ENCODE peak calls at places on chromosomes 6 and 20, in five cellular contexts. A is stomach, Z is upper lobe of left lung, G is endothelial cell of umbilical vein, W is vagina. P is an unnamed sample.
A peak's percentile ranks its signal among the peaks of the same experiment; 100 is the strongest.

GRCh38 chr6:90083891-90084290 is 189.6 kb downstream of the GJA10 start:
- DNase-seq in Z (no peak), A (no peak), W (no peak), G (no peak), P (no peak)

GRCh38 chr6:168163096-168163731 is 84.2 kb upstream of the FRMD1 start:
- DNase-seq in G (no peak), W (peak; percentile 69), A (peak; percentile 69), Z (no peak), P (no peak)

GRCh38 chr6:129954749-129955431 is 63.5 kb upstream of the L3MBTL3 start:
- DNase-seq in A (no peak), G (no peak), W (no peak), Z (no peak), P (no peak)

GRCh38 chr6:2658788-2659187 is 91.9 kb downstream of the MYLK4 start:
- DNase-seq in A (no peak), Z (no peak), W (no peak), G (no peak), P (no peak)

GRCh38 chr6:37275350-37275749 is 17.4 kb upstream of the TMEM217 start:
- DNase-seq in A (no peak), W (no peak), G (no peak), Z (no peak), P (no peak)

GRCh38 chr6:144334150-144334708 is 49.1 kb downstream of the UTRN start:
- DNase-seq in G (no peak), A (no peak), W (no peak), Z (peak; percentile 74), P (no peak)

GRCh38 chr6:27977387-27977786 is 20.3 kb downstream of the OR2B6 start:
- DNase-seq in G (no peak), Z (no peak), A (no peak), W (no peak), P (no peak)

GRCh38 chr6:125121894-125122293 is 31.7 kb upstream of the TPD52L1 start:
- DNase-seq in Z (no peak), A (no peak), W (no peak), G (no peak), P (no peak)

GRCh38 chr6:8085053-8085511 is 17.3 kb downstream of the EEF1E1 start:
- DNase-seq in A (peak; percentile 37), G (peak; percentile 91), W (no peak), Z (peak; percentile 79), P (no peak)

GRCh38 chr6:28335040-28335563 is 846 bp downstream of the ZSCAN31 start:
- DNase-seq in A (no peak), Z (no peak), W (no peak), G (no peak), P (no peak)

GRCh38 chr6:111597687-111598086 is 8.0 kb downstream of the TRAF3IP2 start:
- DNase-seq in W (no peak), Z (no peak), A (no peak), G (no peak), P (no peak)

GRCh38 chr20:50744143-50744792 is 12.9 kb downstream of the PARD6B start:
- DNase-seq in A (peak; percentile 68), Z (peak; percentile 52), W (peak; percentile 96), G (peak; percentile 42), P (peak; percentile 78)

GRCh38 chr6:85581572-85581971 is 12.1 kb downstream of the SNX14 start:
- DNase-seq in G (no peak), A (no peak), W (no peak), Z (no peak), P (no peak)

DNA sequence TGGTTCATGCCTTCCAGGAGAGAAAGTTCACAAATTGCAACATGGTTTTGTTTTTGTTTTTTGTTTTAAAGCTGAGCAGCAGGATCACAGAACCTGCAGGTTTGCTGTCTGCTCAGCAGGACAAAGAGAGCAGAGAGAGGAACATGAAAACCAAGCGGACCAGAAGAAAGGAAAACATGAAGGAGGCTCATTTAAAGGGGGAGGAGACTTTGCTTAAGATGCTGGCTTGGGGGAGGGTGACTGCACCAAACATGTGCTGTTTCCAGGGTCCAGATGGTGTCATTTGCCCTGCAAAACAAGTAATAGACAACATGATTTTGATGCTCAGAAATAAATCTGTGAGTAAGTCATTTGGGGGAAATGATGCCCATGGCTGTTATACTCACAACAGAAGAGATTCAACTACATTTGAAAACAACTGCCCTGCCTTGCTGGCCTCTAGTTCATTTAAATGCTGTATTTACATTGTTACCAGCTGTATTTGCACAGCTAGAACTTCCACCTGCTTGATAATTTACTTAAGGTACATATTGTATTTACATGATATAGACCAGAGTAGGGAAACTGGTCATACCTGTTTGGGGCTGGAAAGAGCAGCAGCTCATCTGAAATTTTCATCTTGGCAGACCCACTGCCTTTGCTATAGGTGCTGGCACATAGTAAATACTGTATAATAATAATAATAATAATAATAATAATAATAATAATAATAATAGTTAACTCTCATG is 32.2 kb upstream of the CHD6 start:
- DNase-seq in Z (no peak), A (peak; percentile 69), G (no peak), W (no peak), P (no peak)
- TF ChIP-seq POLR2AphosphoS5 in Z (no peak), A (peak; percentile 71), G (no peak), W (no peak), P (peak; percentile 45)

DNA sequence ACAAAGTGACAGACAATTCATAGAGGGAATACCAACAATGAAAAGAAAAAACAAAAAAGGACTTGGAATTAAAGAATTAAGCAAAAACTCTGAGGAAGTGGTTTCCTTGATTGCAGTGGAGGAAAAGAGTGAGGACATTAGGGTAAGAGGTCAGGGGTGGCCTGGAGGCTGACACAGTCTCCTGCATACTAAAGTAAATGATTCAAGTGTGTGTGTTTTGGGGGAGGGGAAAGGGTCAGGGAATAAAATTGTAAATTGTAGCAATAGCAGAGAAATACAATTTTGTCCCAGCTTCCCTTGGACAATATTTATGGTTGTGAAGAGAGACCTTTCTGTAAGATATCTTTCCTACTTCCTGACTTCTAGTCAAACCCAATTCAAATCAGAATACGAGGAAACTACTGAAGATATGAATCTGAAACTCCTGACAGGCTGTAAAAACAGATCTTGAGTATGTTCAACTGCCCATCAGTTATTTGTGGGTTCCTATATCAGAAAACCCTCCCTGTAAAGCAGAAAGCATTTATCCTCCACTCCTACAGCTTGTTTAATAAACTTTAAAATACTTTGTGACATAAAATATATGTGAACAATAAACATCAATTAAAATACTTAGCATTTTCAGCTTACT is 143.5 kb upstream of the HMGN3 start:
- DNase-seq in A (no peak), G (peak; percentile 93), Z (no peak), W (no peak), P (no peak)
- TF ChIP-seq POLR2A in A (no peak), G (peak; percentile 50), Z (no peak), W (no peak), P (no peak)

GRCh38 chr6:44250718-44251123 is 3.8 kb downstream of the HSP90AB1 start:
- DNase-seq in W (no peak), A (no peak), Z (no peak), G (no peak), P (no peak)

GRCh38 chr6:44248579-44248978 is 1.7 kb downstream of the HSP90AB1 start:
- DNase-seq in Z (no peak), G (no peak), A (no peak), W (no peak), P (no peak)

GRCh38 chr6:44251576-44252524 is 4.9 kb downstream of the HSP90AB1 start:
- DNase-seq in G (no peak), W (no peak), A (no peak), Z (no peak), P (no peak)

GRCh38 chr6:44249082-44249748 is 2.3 kb downstream of the HSP90AB1 start:
- DNase-seq in G (no peak), A (no peak), W (no peak), Z (no peak), P (no peak)

GRCh38 chr6:44250067-44250717 is 3.3 kb downstream of the HSP90AB1 start:
- DNase-seq in A (no peak), Z (no peak), G (no peak), W (no peak), P (no peak)
- TF ChIP-seq POLR2AphosphoS5 in A (no peak), Z (no peak), G (no peak), W (no peak), P (no peak)

DNA sequence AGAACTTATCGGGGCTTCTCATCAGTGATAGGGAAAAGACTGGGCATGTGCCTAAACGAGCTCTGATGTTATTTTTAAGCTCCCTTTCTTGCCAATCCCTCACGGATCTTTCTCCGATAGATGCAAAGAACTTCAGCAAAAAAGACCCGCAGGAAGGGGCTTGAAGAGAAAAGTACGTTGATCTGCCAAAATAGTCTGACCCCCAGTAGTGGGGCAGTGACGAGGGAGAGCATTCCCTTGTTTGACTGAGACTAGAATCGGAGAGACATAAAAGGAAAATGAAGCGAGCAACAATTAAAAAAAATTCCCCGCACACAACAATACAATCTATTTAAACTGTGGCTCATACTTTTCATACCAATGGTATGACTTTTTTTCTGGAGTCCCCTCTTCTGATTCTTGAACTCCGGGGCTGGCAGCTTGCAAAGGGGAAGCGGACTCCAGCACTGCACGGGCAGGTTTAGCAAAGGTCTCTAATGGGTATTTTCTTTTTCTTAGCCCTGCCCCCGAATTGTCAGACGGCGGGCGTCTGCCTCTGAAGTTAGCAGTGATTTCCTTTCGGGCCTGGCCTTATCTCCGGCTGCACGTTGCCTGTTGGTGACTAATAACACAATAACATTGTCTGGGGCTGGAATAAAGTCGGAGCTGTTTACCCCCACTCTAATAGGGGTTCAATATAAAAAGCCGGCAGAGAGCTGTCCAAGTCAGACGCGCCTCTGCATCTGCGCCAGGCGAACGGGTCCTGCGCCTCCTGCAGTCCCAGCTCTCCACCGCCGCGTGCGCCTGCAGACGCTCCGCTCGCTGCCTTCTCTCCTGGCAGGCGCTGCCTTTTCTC is at the start of gene EDN1:
- DNase-seq in Z (peak; percentile 89), W (no peak), A (peak; percentile 85), G (peak; percentile 100), P (peak; percentile 76)
- TF ChIP-seq POLR2A in Z (no peak), W (no peak), A (no peak), G (peak; percentile 100), P (no peak)